ENCODE peak calls at places on chromosome 7, in seven cellular contexts. One of them, this sample, is unnamed.

GRCh38 chr7:117755136-117755535 is 118.1 kb downstream of the CTTNBP2 start:
- DNase-seq in BJ: no peak
- DNase-seq in cardiac fibroblast: no peak
- DNase-seq in mammary epithelial cell: no peak
- DNase-seq in adrenal gland: no peak
- DNase-seq in upper lobe of right lung: no peak
- DNase-seq in lower lobe of right lung: no peak
- DNase-seq in this sample: no peak

GRCh38 chr7:158572000-158572828 is 15.4 kb downstream of the PTPRN2 start:
- DNase-seq in lower lobe of right lung: no peak
- DNase-seq in mammary epithelial cell: no peak
- DNase-seq in BJ: no peak
- DNase-seq in adrenal gland: no peak
- DNase-seq in upper lobe of right lung: no peak
- DNase-seq in cardiac fibroblast: peak; percentile 7
- DNase-seq in this sample: no peak

GRCh38 chr7:111587715-111588433 is 25.6 kb upstream of the IMMP2L start:
- DNase-seq in adrenal gland: no peak
- DNase-seq in lower lobe of right lung: no peak
- DNase-seq in mammary epithelial cell: peak; percentile 3
- DNase-seq in BJ: no peak
- DNase-seq in cardiac fibroblast: peak; percentile 52
- DNase-seq in upper lobe of right lung: no peak
- DNase-seq in this sample: peak; percentile 2

GRCh38 chr7:19110778-19111175 is 6.7 kb downstream of the TWIST1 start:
- DNase-seq in lower lobe of right lung: no peak
- DNase-seq in upper lobe of right lung: no peak
- DNase-seq in mammary epithelial cell: no peak
- DNase-seq in cardiac fibroblast: no peak
- DNase-seq in adrenal gland: no peak
- DNase-seq in BJ: no peak
- DNase-seq in this sample: no peak

GRCh38 chr7:123871998-123872867 is 27.3 kb downstream of the HYAL4 start:
- DNase-seq in mammary epithelial cell: peak; percentile 45
- DNase-seq in upper lobe of right lung: no peak
- DNase-seq in lower lobe of right lung: no peak
- DNase-seq in adrenal gland: peak; percentile 24
- DNase-seq in cardiac fibroblast: peak; percentile 72
- DNase-seq in BJ: no peak
- DNase-seq in this sample: peak; percentile 52

GRCh38 chr7:4689668-4690067 is 7.6 kb downstream of the FOXK1 start:
- DNase-seq in BJ: no peak
- DNase-seq in upper lobe of right lung: no peak
- DNase-seq in mammary epithelial cell: no peak
- DNase-seq in cardiac fibroblast: no peak
- DNase-seq in adrenal gland: no peak
- DNase-seq in lower lobe of right lung: no peak
- DNase-seq in this sample: no peak

GRCh38 chr7:151083071-151083823 is at the start of gene TMUB1:
- DNase-seq in BJ: no peak
- DNase-seq in adrenal gland: peak; percentile 70
- DNase-seq in mammary epithelial cell: peak; percentile 35
- DNase-seq in lower lobe of right lung: peak; percentile 90
- DNase-seq in upper lobe of right lung: peak; percentile 92
- DNase-seq in cardiac fibroblast: peak; percentile 46
- DNase-seq in this sample: peak; percentile 47

GRCh38 chr7:35379481-35379880 is 125.6 kb upstream of the TBX20 start:
- DNase-seq in lower lobe of right lung: no peak
- DNase-seq in cardiac fibroblast: no peak
- DNase-seq in upper lobe of right lung: no peak
- DNase-seq in adrenal gland: peak; percentile 29
- DNase-seq in BJ: no peak
- DNase-seq in mammary epithelial cell: no peak
- DNase-seq in this sample: no peak

GRCh38 chr7:95690367-95690947 is 81.9 kb upstream of the DYNC1I1 start:
- DNase-seq in lower lobe of right lung: no peak
- DNase-seq in adrenal gland: peak; percentile 32
- DNase-seq in upper lobe of right lung: no peak
- DNase-seq in mammary epithelial cell: peak; percentile 40
- DNase-seq in BJ: no peak
- DNase-seq in cardiac fibroblast: peak; percentile 75
- DNase-seq in this sample: peak; percentile 70

GRCh38 chr7:42065942-42066341 is 171.1 kb downstream of the GLI3 start:
- DNase-seq in adrenal gland: no peak
- DNase-seq in lower lobe of right lung: no peak
- DNase-seq in BJ: no peak
- DNase-seq in upper lobe of right lung: no peak
- DNase-seq in cardiac fibroblast: peak; percentile 35
- DNase-seq in mammary epithelial cell: no peak
- DNase-seq in this sample: peak; percentile 80

GRCh38 chr7:111513566-111513965 is 48.7 kb downstream of the IMMP2L start:
- DNase-seq in mammary epithelial cell: no peak
- DNase-seq in lower lobe of right lung: no peak
- DNase-seq in upper lobe of right lung: no peak
- DNase-seq in cardiac fibroblast: no peak
- DNase-seq in BJ: no peak
- DNase-seq in adrenal gland: no peak
- DNase-seq in this sample: no peak

GRCh38 chr7:73932364-73932763 is 71.4 kb downstream of the TMEM270 start:
- DNase-seq in upper lobe of right lung: no peak
- DNase-seq in BJ: no peak
- DNase-seq in adrenal gland: no peak
- DNase-seq in lower lobe of right lung: no peak
- DNase-seq in mammary epithelial cell: no peak
- DNase-seq in cardiac fibroblast: no peak
- DNase-seq in this sample: no peak

GRCh38 chr7:107580716-107581383 is 804 bp downstream of the BCAP29 start:
- DNase-seq in upper lobe of right lung: no peak
- DNase-seq in BJ: no peak
- DNase-seq in mammary epithelial cell: no peak
- DNase-seq in lower lobe of right lung: no peak
- DNase-seq in adrenal gland: no peak
- DNase-seq in cardiac fibroblast: no peak
- DNase-seq in this sample: no peak

GRCh38 chr7:128453836-128454804 is 1.6 kb upstream of the HILPDA start:
- DNase-seq in cardiac fibroblast: peak; percentile 63
- DNase-seq in adrenal gland: peak; percentile 84
- DNase-seq in lower lobe of right lung: peak; percentile 72
- DNase-seq in mammary epithelial cell: no peak
- DNase-seq in BJ: peak; percentile 31
- DNase-seq in upper lobe of right lung: peak; percentile 79
- DNase-seq in this sample: peak; percentile 90

GRCh38 chr7:27161721-27162547 is 3.4 kb downstream of the HOXA9 start:
- DNase-seq in lower lobe of right lung: peak; percentile 46
- DNase-seq in BJ: no peak
- DNase-seq in mammary epithelial cell: peak; percentile 51
- DNase-seq in adrenal gland: no peak
- DNase-seq in upper lobe of right lung: peak; percentile 59
- DNase-seq in cardiac fibroblast: no peak
- DNase-seq in this sample: no peak

GRCh38 chr7:70829221-70830059 is 302.5 kb upstream of the GALNT17 start:
- DNase-seq in lower lobe of right lung: peak; percentile 70
- DNase-seq in mammary epithelial cell: peak; percentile 25
- DNase-seq in adrenal gland: peak; percentile 27
- DNase-seq in upper lobe of right lung: peak; percentile 77
- DNase-seq in BJ: no peak
- DNase-seq in cardiac fibroblast: peak; percentile 71
- DNase-seq in this sample: peak; percentile 50

GRCh38 chr7:100897111-100897608 is 1.5 kb upstream of the ACHE start:
- DNase-seq in cardiac fibroblast: no peak
- DNase-seq in adrenal gland: no peak
- DNase-seq in mammary epithelial cell: no peak
- DNase-seq in upper lobe of right lung: peak; percentile 79
- DNase-seq in BJ: no peak
- DNase-seq in lower lobe of right lung: no peak
- DNase-seq in this sample: no peak

GRCh38 chr7:29593458-29593857 is 29.8 kb downstream of the PRR15 start:
- DNase-seq in adrenal gland: no peak
- DNase-seq in mammary epithelial cell: peak; percentile 24
- DNase-seq in upper lobe of right lung: no peak
- DNase-seq in BJ: no peak
- DNase-seq in lower lobe of right lung: no peak
- DNase-seq in cardiac fibroblast: no peak
- DNase-seq in this sample: no peak

DNA sequence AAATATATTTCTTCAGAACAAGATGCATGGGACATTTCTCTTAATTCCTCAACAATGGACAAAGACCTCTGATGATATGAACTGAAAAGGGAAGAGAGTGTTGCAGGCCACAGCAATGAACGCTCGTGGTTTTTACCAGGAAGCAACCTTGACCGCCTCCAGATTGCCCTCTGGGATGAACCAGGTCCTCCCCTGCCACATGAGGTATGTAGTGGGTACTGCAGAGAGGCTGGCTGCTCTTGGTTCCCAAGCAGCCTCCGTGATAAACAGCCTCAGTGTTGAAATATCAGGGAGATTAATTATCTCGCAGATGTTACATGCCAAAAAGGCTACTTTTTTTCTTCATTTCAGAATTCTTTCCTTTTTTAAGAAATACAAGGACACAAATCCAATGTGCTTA is 338.8 kb downstream of the ELMO1 start:
- DNase-seq in BJ: no peak
- DNase-seq in mammary epithelial cell: no peak
- DNase-seq in adrenal gland: peak; percentile 88
- DNase-seq in lower lobe of right lung: no peak
- DNase-seq in cardiac fibroblast: no peak
- DNase-seq in upper lobe of right lung: no peak
- DNase-seq in this sample: no peak
- TF ChIP-seq CTCF in BJ: no peak
- TF ChIP-seq CTCF in mammary epithelial cell: no peak
- TF ChIP-seq CTCF in adrenal gland: peak; percentile 46
- TF ChIP-seq CTCF in lower lobe of right lung: no peak
- TF ChIP-seq CTCF in cardiac fibroblast: no peak
- TF ChIP-seq CTCF in upper lobe of right lung: no peak
- TF ChIP-seq CTCF in this sample: no peak

GRCh38 chr7:714251-714671 is 12.2 kb upstream of the DNAAF5 start:
- DNase-seq in adrenal gland: no peak
- DNase-seq in BJ: no peak
- DNase-seq in mammary epithelial cell: no peak
- DNase-seq in upper lobe of right lung: no peak
- DNase-seq in cardiac fibroblast: no peak
- DNase-seq in lower lobe of right lung: peak; percentile 35
- DNase-seq in this sample: no peak
- H3K4me3 ChIP-seq in adrenal gland: no peak overlapping the region
- H3K4me3 ChIP-seq in BJ: no peak overlapping the region
- H3K4me3 ChIP-seq in mammary epithelial cell: no peak overlapping the region
- H3K4me3 ChIP-seq in upper lobe of right lung: no peak overlapping the region
- H3K4me3 ChIP-seq in cardiac fibroblast: no peak overlapping the region
- H3K4me3 ChIP-seq in lower lobe of right lung: no peak overlapping the region
- H3K4me3 ChIP-seq in this sample: no peak overlapping the region

GRCh38 chr7:156766666-156767065 is 126.1 kb downstream of the RNF32 start:
- DNase-seq in adrenal gland: no peak
- DNase-seq in mammary epithelial cell: no peak
- DNase-seq in BJ: no peak
- DNase-seq in lower lobe of right lung: no peak
- DNase-seq in upper lobe of right lung: no peak
- DNase-seq in cardiac fibroblast: no peak
- DNase-seq in this sample: no peak

GRCh38 chr7:156759579-156760202 is 119.1 kb downstream of the RNF32 start:
- DNase-seq in BJ: no peak
- DNase-seq in lower lobe of right lung: no peak
- DNase-seq in cardiac fibroblast: no peak
- DNase-seq in adrenal gland: no peak
- DNase-seq in mammary epithelial cell: no peak
- DNase-seq in upper lobe of right lung: no peak
- DNase-seq in this sample: no peak

GRCh38 chr7:156765901-156766656 is 125.5 kb downstream of the RNF32 start:
- DNase-seq in lower lobe of right lung: no peak
- DNase-seq in mammary epithelial cell: no peak
- DNase-seq in upper lobe of right lung: no peak
- DNase-seq in cardiac fibroblast: no peak
- DNase-seq in BJ: no peak
- DNase-seq in adrenal gland: no peak
- DNase-seq in this sample: no peak

GRCh38 chr7:156764766-156765165 is 124.2 kb downstream of the RNF32 start:
- DNase-seq in lower lobe of right lung: no peak
- DNase-seq in mammary epithelial cell: no peak
- DNase-seq in BJ: no peak
- DNase-seq in adrenal gland: no peak
- DNase-seq in cardiac fibroblast: no peak
- DNase-seq in upper lobe of right lung: no peak
- DNase-seq in this sample: no peak

DNA sequence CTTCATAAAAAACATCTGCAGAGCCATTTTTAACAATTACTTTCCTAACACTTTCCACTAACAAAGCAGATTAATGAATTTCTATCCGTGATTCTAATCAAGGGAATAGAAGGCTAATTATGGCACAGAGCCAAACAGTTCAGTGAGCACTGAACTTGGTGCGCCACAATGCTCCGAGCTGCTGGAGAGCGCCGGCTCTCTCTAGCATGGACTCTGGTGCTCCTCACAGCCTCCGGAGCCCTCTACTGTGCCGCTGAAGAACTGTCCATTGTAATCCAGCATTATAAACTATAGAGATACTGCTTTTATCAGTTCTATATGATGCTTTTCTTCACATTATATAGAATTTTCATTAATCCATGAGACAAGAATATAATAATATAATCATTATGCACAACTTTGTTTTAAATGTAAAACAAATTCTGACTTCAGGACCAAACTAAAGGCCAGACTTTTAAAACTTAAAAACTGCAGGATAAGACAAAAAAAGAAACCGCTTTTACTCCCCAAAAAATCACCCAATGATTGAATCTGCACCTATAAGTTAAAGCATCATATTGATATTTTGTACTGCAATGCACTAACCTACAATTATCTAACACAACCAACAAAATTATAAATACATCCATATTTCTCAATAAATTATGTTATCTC is 123.6 kb downstream of the RNF32 start:
- DNase-seq in lower lobe of right lung: peak; percentile 73
- DNase-seq in upper lobe of right lung: peak; percentile 79
- DNase-seq in cardiac fibroblast: peak; percentile 82
- DNase-seq in BJ: no peak
- DNase-seq in adrenal gland: peak; percentile 75
- DNase-seq in mammary epithelial cell: peak; percentile 58
- DNase-seq in this sample: peak; percentile 81
- TF ChIP-seq CTCF in lower lobe of right lung: peak; percentile 66
- TF ChIP-seq CTCF in upper lobe of right lung: peak; percentile 72
- TF ChIP-seq CTCF in cardiac fibroblast: peak; percentile 87
- TF ChIP-seq CTCF in BJ: peak; percentile 82
- TF ChIP-seq CTCF in adrenal gland: peak; percentile 71
- TF ChIP-seq CTCF in mammary epithelial cell: peak; percentile 61
- TF ChIP-seq CTCF in this sample: peak; percentile 83

DNA sequence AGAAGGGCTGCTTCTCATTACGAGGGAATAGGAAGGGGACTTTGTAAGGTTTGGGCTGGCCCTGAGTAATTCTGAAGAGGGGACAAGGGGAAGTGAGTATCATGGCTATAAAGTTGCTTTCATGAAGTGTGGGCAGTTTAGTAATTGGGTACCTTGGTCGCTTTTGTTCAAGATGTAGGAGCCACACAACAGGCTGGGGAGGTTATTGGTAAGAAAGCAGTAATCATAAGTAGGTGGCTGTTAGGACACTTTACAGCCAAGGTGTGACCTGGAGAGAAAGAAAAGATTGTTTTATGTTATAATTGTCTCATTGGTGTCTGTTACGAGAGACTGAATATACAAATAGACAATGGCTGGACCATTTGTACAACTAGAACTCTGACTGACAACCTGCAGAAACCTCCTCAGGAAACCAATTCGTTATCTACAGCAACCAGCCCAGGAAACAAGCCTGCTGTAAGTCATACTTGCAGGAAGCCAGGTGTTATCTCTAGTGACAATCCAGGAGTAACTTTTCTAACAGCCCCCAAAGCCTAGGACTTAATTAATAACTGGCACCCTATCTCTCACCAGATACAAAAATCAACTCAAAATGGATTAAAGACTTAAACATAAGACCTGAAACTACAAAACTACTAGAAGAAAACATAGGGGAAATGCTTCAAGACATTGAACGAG is 5.0 kb upstream of the CCM2 start:
- DNase-seq in upper lobe of right lung: no peak
- DNase-seq in lower lobe of right lung: no peak
- DNase-seq in adrenal gland: no peak
- DNase-seq in BJ: no peak
- DNase-seq in mammary epithelial cell: no peak
- DNase-seq in cardiac fibroblast: no peak
- DNase-seq in this sample: no peak
- H3K4me3 ChIP-seq in upper lobe of right lung: no peak overlapping the region
- H3K4me3 ChIP-seq in lower lobe of right lung: no peak overlapping the region
- H3K4me3 ChIP-seq in adrenal gland: no peak overlapping the region
- H3K4me3 ChIP-seq in BJ: no peak overlapping the region
- H3K4me3 ChIP-seq in mammary epithelial cell: no peak overlapping the region
- H3K4me3 ChIP-seq in cardiac fibroblast: no peak overlapping the region
- H3K4me3 ChIP-seq in this sample: no peak overlapping the region